ENCODE peak calls at places on chromosomes 3 and 15, in eight cellular contexts. T is T-helper 1 cell, K is GM23248, N is activated gamma-delta T cell treated with Interleukin-2 at 50 U/mL for 16 hours, A is nucleus accumbens, J is NCI-H526, Q is activated T-cell treated with anti-CD3 and anti-CD28 coated beads for 1 hour, B is A549. U is an unnamed sample.

GRCh38 chr3:72031581-72031980 is 246.6 kb upstream of the PROK2 start:
- DNase-seq in T (peak; percentile 21), K (peak; percentile 92), N (no peak), A (no peak), J (no peak), Q (no peak), B (no peak), U (no peak)

GRCh38 chr3:114447950-114448479 is 154.2 kb downstream of the TIGIT start:
- DNase-seq in T (no peak), K (no peak), N (no peak), A (no peak), J (peak; percentile 29), Q (no peak), B (no peak), U (no peak)

GRCh38 chr3:17811633-17812032 is 69.2 kb upstream of the TBC1D5 start:
- DNase-seq in T (no peak), K (peak; percentile 32), N (no peak), A (no peak), J (no peak), Q (no peak), B (no peak), U (no peak)

GRCh38 chr15:93942140-93942808 is 289.1 kb upstream of the MCTP2 start:
- DNase-seq in T (no peak), K (peak; percentile 24), N (no peak), A (no peak), J (peak; percentile 60), Q (no peak), B (no peak), U (no peak)

GRCh38 chr3:33936921-33937210 is 138.4 kb downstream of the PDCD6IP start:
- DNase-seq in T (no peak), K (no peak), N (no peak), A (no peak), J (no peak), Q (no peak), B (no peak), U (no peak)

GRCh38 chr3:36908647-36909180 is 36.1 kb downstream of the TRANK1 start:
- DNase-seq in T (no peak), K (no peak), N (no peak), A (no peak), J (no peak), Q (no peak), B (no peak), U (no peak)

GRCh38 chr3:20185364-20185732 is 658 bp downstream of the SGO1 start:
- DNase-seq in T (peak; percentile 59), K (peak; percentile 48), N (no peak), A (no peak), J (peak; percentile 58), Q (no peak), B (peak; percentile 21), U (no peak)

GRCh38 chr3:13083254-13083653 is 10.0 kb upstream of the IQSEC1 start:
- DNase-seq in T (no peak), K (no peak), N (no peak), A (no peak), J (no peak), Q (no peak), B (no peak), U (no peak)

GRCh38 chr3:43883729-43884396 is 193.1 kb downstream of the ABHD5 start:
- DNase-seq in T (no peak), K (no peak), N (no peak), A (no peak), J (no peak), Q (no peak), B (no peak), U (no peak)

GRCh38 chr3:106920609-106921008 is 456.6 kb upstream of the CCDC54 start:
- DNase-seq in T (no peak), K (no peak), N (no peak), A (no peak), J (no peak), Q (no peak), B (no peak), U (no peak)

GRCh38 chr3:33829720-33830119 is 31.3 kb downstream of the PDCD6IP start:
- DNase-seq in T (no peak), K (no peak), N (no peak), A (no peak), J (no peak), Q (no peak), B (no peak), U (no peak)

GRCh38 chr3:63458405-63458804 is 180.3 kb downstream of the SYNPR start:
- DNase-seq in T (no peak), K (no peak), N (no peak), A (no peak), J (no peak), Q (no peak), B (no peak), U (no peak)

GRCh38 chr3:81788044-81788443 is 26.6 kb upstream of the GBE1 start:
- DNase-seq in T (no peak), K (no peak), N (no peak), A (no peak), J (no peak), Q (no peak), B (no peak), U (no peak)

GRCh38 chr3:69288161-69288895 is 97.6 kb downstream of the FRMD4B start:
- DNase-seq in T (peak; percentile 72), K (no peak), N (peak; percentile 5), A (no peak), J (peak; percentile 65), Q (no peak), B (no peak), U (no peak)

GRCh38 chr3:188348445-188349244 is 194.7 kb downstream of the LPP start:
- DNase-seq in T (no peak), K (peak; percentile 94), N (no peak), A (no peak), J (no peak), Q (no peak), B (peak; percentile 53), U (no peak)

GRCh38 chr3:119279101-119279554 is 15.1 kb upstream of the ARHGAP31 start:
- DNase-seq in T (no peak), K (no peak), N (no peak), A (no peak), J (no peak), Q (no peak), B (peak; percentile 10), U (peak; percentile 81)

GRCh38 chr15:89740137-89740536 is 10.9 kb downstream of the MESP1 start:
- DNase-seq in T (peak; percentile 58), K (peak; percentile 61), N (peak; percentile 55), A (no peak), J (peak; percentile 88), Q (peak; percentile 16), B (peak; percentile 83), U (no peak)

GRCh38 chr15:62896969-62897486 is 145.5 kb upstream of the TPM1 start:
- DNase-seq in T (no peak), K (peak; percentile 100), N (no peak), A (no peak), J (no peak), Q (no peak), B (peak; percentile 99), U (peak; percentile 87)

GRCh38 chr3:21718161-21718765 is 32.7 kb downstream of the ZNF385D start:
- DNase-seq in T (no peak), K (peak; percentile 98), N (no peak), A (no peak), J (no peak), Q (no peak), B (no peak), U (no peak)

GRCh38 chr3:156044634-156044975 is 75.8 kb upstream of the KCNAB1 start:
- DNase-seq in T (no peak), K (no peak), N (no peak), A (no peak), J (no peak), Q (no peak), B (no peak), U (no peak)

GRCh38 chr3:160450846-160451245 is 1.3 kb upstream of the TRIM59 start:
- DNase-seq in T (no peak), K (peak; percentile 89), N (no peak), A (no peak), J (no peak), Q (no peak), B (no peak), U (no peak)

GRCh38 chr3:105365536-105366301 is 990 bp upstream of the ALCAM start:
- DNase-seq in T (peak; percentile 3), K (peak; percentile 77), N (no peak), A (peak; percentile 28), J (peak; percentile 82), Q (no peak), B (peak; percentile 71), U (peak; percentile 48)

GRCh38 chr3:9949115-9949514 is 3.1 kb downstream of the PRRT3 start:
- DNase-seq in T (no peak), K (no peak), N (no peak), A (no peak), J (no peak), Q (no peak), B (no peak), U (no peak)

GRCh38 chr3:50415813-50416212 is 56.5 kb upstream of the TMEM115 start:
- DNase-seq in T (no peak), K (no peak), N (no peak), A (no peak), J (no peak), Q (no peak), B (no peak), U (no peak)

GRCh38 chr3:178707632-178708031 is 171.4 kb downstream of the KCNMB2 start:
- DNase-seq in T (no peak), K (no peak), N (no peak), A (no peak), J (no peak), Q (no peak), B (no peak), U (no peak)

U was measured in upper lobe of right lung.